ENCODE peak calls at places on chromosomes 11 and 22, in nine cellular contexts. V is heart left ventricle, X is esophagus squamous epithelium, Y is uterus, R is endothelial cell of umbilical vein, L is K562, B is body of pancreas, G is transverse colon, S is right lobe of liver. E is an unnamed sample.

GRCh38 chr22:46421272-46421671 is 85.8 kb downstream of the TRMU start:
- DNase-seq in X (no peak), L (no peak), Y (no peak), S (no peak), G (no peak), R (no peak), B (no peak), V (peak; percentile 47), E (no peak)

GRCh38 chr11:115524572-115524971 is 20.4 kb upstream of the CADM1 start:
- DNase-seq in R (no peak), V (no peak), S (no peak), X (no peak), L (no peak), G (no peak), B (no peak), Y (no peak), E (no peak)

GRCh38 chr22:47474895-47475294 is 712.4 kb downstream of the TBC1D22A start:
- DNase-seq in X (no peak), S (no peak), G (no peak), L (no peak), Y (no peak), V (no peak), R (no peak), B (no peak), E (no peak)

GRCh38 chr11:312092-312816 is 1.6 kb upstream of the IFITM1 start:
- DNase-seq in B (no peak), V (no peak), S (peak; percentile 30), Y (no peak), L (peak; percentile 66), G (no peak), X (no peak), R (no peak), E (no peak)

GRCh38 chr11:13440100-13440855 is 22.7 kb downstream of the BTBD10 start:
- DNase-seq in B (peak; percentile 56), S (no peak), G (peak; percentile 27), V (no peak), L (no peak), R (peak; percentile 96), X (no peak), Y (peak; percentile 36), E (peak; percentile 33)

GRCh38 chr11:69065136-69065710 is 16.5 kb downstream of the TPCN2 start:
- DNase-seq in V (peak; percentile 43), B (no peak), L (no peak), S (no peak), R (no peak), Y (no peak), G (no peak), X (no peak), E (no peak)

GRCh38 chr11:73818838-73819237 is 31.2 kb downstream of the MRPL48 start:
- DNase-seq in L (no peak), S (no peak), G (no peak), X (no peak), B (no peak), Y (no peak), R (peak; percentile 12), V (no peak), E (no peak)

GRCh38 chr22:49129736-49130135 is 697.9 kb downstream of the BRD1 start:
- DNase-seq in R (no peak), X (no peak), G (no peak), Y (no peak), V (no peak), L (no peak), S (no peak), B (no peak), E (no peak)

GRCh38 chr22:17013396-17014100 is 5.5 kb upstream of the GAB4 start:
- DNase-seq in S (no peak), G (no peak), B (no peak), L (no peak), X (no peak), R (no peak), V (no peak), Y (no peak), E (no peak)

GRCh38 chr22:17576475-17576874 is 13.2 kb downstream of the SLC25A18 start:
- DNase-seq in B (no peak), L (peak; percentile 32), R (no peak), G (no peak), V (no peak), S (no peak), X (no peak), Y (no peak), E (no peak)

GRCh38 chr11:86570020-86570419 is 102.4 kb downstream of the ME3 start:
- DNase-seq in G (no peak), V (no peak), Y (no peak), X (no peak), L (no peak), R (peak; percentile 27), S (no peak), B (no peak), E (no peak)

DNA sequence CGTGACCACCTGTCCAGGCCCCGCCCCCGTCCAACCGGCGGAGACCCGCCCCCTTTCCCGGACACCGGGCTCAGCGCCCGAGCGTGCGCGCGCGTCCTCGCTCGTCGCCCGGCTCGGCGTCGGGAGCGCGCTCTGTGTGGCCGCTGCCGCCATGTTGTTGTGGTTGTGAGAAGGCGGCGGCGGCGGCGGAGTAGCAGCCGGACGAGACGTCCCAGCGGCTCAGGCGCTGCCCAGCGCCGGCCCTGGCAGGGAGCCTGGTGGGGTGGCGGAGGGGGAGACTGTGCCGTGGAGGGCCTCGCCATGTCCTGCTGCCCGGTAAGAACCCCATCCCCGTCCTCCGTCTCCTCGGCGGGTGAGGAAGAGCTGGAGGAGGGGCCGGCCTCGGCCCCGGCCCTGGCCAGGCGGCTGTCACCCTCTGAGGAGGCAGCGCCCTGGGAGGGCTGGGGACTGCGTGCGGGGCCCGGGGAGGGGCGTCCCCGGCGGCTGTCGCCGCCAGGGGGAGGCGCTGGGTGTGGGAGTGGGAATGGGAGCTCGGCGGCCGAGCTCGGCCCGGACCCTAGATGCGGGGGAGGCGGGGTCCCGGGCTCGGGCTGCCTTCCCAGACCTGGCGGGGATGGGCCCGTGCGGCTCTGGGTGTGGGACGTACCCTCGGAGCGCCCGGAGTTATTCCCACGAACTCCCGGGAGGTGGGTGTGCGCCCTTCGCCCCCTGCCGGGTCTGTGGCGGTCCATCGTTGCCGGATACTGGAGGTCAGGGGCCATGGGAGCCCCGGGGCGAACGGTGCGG is at the start of gene MTMR3:
- DNase-seq in G (peak; percentile 98), R (peak; percentile 91), S (peak; percentile 97), X (peak; percentile 36), B (peak; percentile 92), L (peak; percentile 90), V (peak; percentile 97), Y (peak; percentile 92), E (peak; percentile 95)
- TF ChIP-seq POLR2A in G (peak; percentile 82), R (no peak), S (peak; percentile 63), X (no peak), B (peak; percentile 65), L (peak; percentile 81), V (no peak), Y (peak; percentile 39), E (peak; percentile 80)

GRCh38 chr22:22949953-22950352 is 62.3 kb downstream of the IGLL5 start:
- DNase-seq in S (no peak), G (no peak), V (no peak), R (no peak), X (no peak), B (no peak), L (no peak), Y (no peak), E (no peak)
- H3K4me1 ChIP-seq in S (no peaks in the 10 kb centered on the region), G (no peaks in the 10 kb centered on the region), V (no peaks in the 10 kb centered on the region), R (no peaks in the 10 kb centered on the region), X (no peaks in the 10 kb centered on the region), B (peaks cover 3% of the 10 kb centered on the region), L (no peaks in the 10 kb centered on the region), Y (no peaks in the 10 kb centered on the region), E (no peaks in the 10 kb centered on the region)

GRCh38 chr11:1573077-1573846 is 1.2 kb upstream of the DUSP8 start:
- DNase-seq in B (peak; percentile 66), V (no peak), R (no peak), G (peak; percentile 71), L (no peak), Y (no peak), X (no peak), S (peak; percentile 36), E (no peak)

GRCh38 chr11:1572200-1573076 is at the start of gene DUSP8:
- DNase-seq in B (peak; percentile 95), R (peak; percentile 80), L (peak; percentile 93), V (peak; percentile 95), S (peak; percentile 92), X (no peak), Y (peak; percentile 91), G (peak; percentile 95), E (peak; percentile 82)

GRCh38 chr11:1573847-1574255 is 1.8 kb upstream of the DUSP8 start:
- DNase-seq in V (peak; percentile 58), L (no peak), B (peak; percentile 94), R (no peak), Y (peak; percentile 30), X (no peak), S (peak; percentile 80), G (peak; percentile 85), E (peak; percentile 26)

GRCh38 chr11:1576825-1577224 is 4.8 kb upstream of the DUSP8 start:
- DNase-seq in Y (no peak), G (no peak), V (no peak), B (no peak), S (no peak), X (no peak), R (no peak), L (no peak), E (no peak)

DNA sequence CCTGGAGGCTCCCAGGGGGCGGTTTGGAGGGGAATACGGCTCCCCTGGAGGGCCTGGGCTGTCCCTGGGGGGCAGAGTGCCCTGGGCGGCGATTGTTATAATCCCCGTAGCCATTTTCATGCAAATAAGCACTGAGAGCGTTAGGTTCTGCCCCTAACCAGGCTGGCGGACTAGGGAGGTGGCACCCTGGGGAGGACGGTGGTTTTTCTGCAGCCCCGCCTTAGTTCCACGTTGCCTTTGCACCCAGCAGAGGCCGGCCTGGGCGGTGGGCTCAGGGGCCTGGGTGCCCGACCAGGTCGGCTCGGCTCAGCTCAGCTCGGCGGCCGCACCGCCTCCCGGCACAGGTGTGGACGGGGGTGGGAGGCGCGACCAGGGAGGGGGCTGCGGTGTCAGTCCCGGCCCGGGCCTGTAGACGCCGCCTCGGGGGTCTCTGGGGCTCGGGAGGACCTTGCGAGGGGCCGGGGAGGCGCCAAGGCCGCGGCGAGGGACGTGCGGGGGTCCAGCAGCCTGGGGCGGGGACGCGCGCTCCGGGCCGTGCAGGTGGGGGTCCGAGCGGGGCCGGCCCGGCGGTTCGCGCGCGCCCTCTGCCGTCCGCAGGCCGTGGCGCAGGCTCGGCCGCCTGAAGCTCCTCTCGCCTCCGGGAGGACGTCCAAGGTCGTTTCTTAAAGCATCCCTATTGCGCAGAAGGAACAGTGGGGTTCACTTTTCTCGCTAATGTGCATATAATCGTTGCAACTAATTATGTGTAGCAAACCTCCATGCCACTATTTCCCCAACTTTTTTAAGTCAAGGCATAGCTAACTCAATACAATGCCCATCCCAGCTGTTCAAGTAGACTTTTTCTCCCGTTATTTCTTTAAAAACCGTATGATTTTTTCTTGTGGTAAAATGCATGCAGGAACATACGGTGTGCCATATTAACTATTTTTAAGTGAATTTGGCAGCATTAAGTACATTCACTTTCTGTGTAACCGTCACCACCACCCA is 2.5 kb upstream of the DUSP8 start:
- DNase-seq in Y (peak; percentile 59), L (peak; percentile 65), V (peak; percentile 74), R (peak; percentile 40), B (peak; percentile 66), X (no peak), G (peak; percentile 77), S (peak; percentile 61), E (peak; percentile 46)
- H3K4me3 ChIP-seq in Y (peak overlapping the region; percentile 33), L (no peak overlapping the region), V (peak overlapping the region; percentile 36), R (no peak overlapping the region), B (no peak overlapping the region), X (peak overlapping the region; percentile 15), G (peak overlapping the region; percentile 53), S (peak overlapping the region; percentile 29), E (peak overlapping the region; percentile 40)

DNA sequence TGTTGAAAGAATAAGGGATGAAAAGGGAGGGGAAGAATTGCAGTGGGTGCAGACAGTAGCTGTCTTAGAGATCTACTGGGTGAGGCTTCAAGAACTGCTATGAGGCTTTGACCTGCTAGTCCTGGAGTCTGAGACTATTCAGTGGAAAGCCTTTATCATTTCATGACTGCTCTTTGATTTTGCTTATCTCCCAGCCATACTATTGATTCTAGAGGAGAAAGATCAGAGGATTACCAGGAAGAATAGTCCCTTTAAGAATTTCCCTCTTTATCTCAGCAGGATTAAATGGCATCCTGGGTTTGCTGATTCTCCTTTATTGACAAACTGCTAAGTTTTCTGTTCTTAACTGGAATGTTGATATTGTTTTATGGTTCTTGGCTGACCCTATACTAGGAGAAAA is 107.5 kb upstream of the SORL1-AS1 start:
- DNase-seq in V (no peak), Y (no peak), B (no peak), R (no peak), S (no peak), X (no peak), G (no peak), L (no peak), E (no peak)
- TF ChIP-seq POLR2A in V (no peak), Y (no peak), B (no peak), R (no peak), S (no peak), X (no peak), G (no peak), L (no peak), E (no peak)

E was measured in prostate gland.